ENCODE peak calls at places on chromosomes 1 and 21, in four cellular contexts. P is GM12878, Z is SK-N-SH, U is IMR-90. L is an unnamed sample.

GRCh38 chr1:153460551-153460950 is at the start of gene S100A7:
- DNase-seq in P (no peak), Z (no peak), U (no peak), L (no peak)

GRCh38 chr1:198465201-198466144 is 75.0 kb downstream of the ATP6V1G3 start:
- DNase-seq in P (no peak), Z (peak), U (peak), L (no peak)

GRCh38 chr1:75722966-75723365 is 1.5 kb upstream of the ACADM start:
- DNase-seq in P (no peak), Z (no peak), U (no peak), L (no peak)

GRCh38 chr1:94739521-94740061 is 80.6 kb upstream of the SLC44A3 start:
- DNase-seq in P (no peak), Z (no peak), U (peak), L (no peak)

GRCh38 chr1:78102916-78103315 is 57.1 kb downstream of the GIPC2 start:
- DNase-seq in P (no peak), Z (no peak), U (peak), L (no peak)

GRCh38 chr1:224852901-224853568 is 76.4 kb upstream of the DNAH14 start:
- DNase-seq in P (peak), Z (peak), U (peak), L (peak)

GRCh38 chr1:38444311-38444710 is 397.7 kb upstream of the POU3F1 start:
- DNase-seq in P (no peak), Z (no peak), U (peak), L (no peak)

GRCh38 chr1:16167331-16168143 is 11.7 kb upstream of the EPHA2 start:
- DNase-seq in P (no peak), Z (peak), U (no peak), L (no peak)

GRCh38 chr1:9248341-9249262 is 14.0 kb downstream of the H6PD start:
- DNase-seq in P (no peak), Z (no peak), U (no peak), L (no peak)

GRCh38 chr1:162724583-162725120 is 65.8 kb upstream of the HSD17B7 start:
- DNase-seq in P (no peak), Z (no peak), U (no peak), L (no peak)

GRCh38 chr1:192809286-192810252 is 730 bp downstream of the RGS2 start:
- DNase-seq in P (no peak), Z (peak), U (peak), L (no peak)

GRCh38 chr1:212040629-212041028 is 5.1 kb downstream of the DTL start:
- DNase-seq in P (no peak), Z (no peak), U (no peak), L (no peak)

GRCh38 chr21:46205121-46205520 is 20.9 kb upstream of the SPATC1L start:
- DNase-seq in P (no peak), Z (peak), U (no peak), L (no peak)

GRCh38 chr1:18440385-18441226 is 40.1 kb upstream of the KLHDC7A start:
- DNase-seq in P (no peak), Z (no peak), U (no peak), L (no peak)

GRCh38 chr1:4585216-4585615 is 69.2 kb upstream of the AJAP1 start:
- DNase-seq in P (no peak), Z (peak), U (no peak), L (no peak)

GRCh38 chr1:196877964-196878363 is 9.9 kb upstream of the CFHR4 start:
- DNase-seq in P (no peak), Z (peak), U (peak), L (no peak)

GRCh38 chr1:78061825-78062523 is 16.2 kb downstream of the GIPC2 start:
- DNase-seq in P (no peak), Z (no peak), U (peak), L (no peak)

GRCh38 chr1:53771648-53772047 is 32.7 kb upstream of the GLIS1 start:
- DNase-seq in P (no peak), Z (no peak), U (peak), L (no peak)

GRCh38 chr1:180732866-180733265 is 101.0 kb downstream of the XPR1 start:
- DNase-seq in P (no peak), Z (no peak), U (no peak), L (no peak)

GRCh38 chr1:94106716-94107115 is 14.2 kb downstream of the ABCA4 start:
- DNase-seq in P (no peak), Z (no peak), U (peak), L (no peak)

DNA sequence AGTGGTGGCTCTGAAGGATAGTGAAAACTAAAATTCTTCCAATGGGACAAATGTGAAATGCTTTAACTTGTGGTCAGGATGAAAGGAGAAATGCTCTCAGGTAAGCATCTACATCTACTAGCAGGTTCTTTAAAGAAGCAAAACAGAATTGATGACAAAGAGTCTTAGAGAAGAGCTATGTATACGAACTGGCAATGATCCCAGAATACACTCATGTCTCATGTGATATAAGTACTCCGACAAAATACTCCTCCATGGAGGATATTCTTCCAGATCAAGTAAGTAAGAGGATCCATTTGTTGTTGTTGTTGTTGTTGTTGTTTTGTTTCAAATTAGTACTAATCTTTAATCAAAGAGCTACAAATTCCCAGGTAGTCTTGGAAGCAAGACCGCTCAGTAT is 174.0 kb upstream of the ATP1B1 start:
- DNase-seq in P (no peak), Z (no peak), U (peak), L (no peak)
- TF ChIP-seq RAD21 in P (no peak), Z (no peak), U (no peak), L (no peak)

GRCh38 chr1:219699870-219700269 is 87.0 kb upstream of the ZC3H11B start:
- DNase-seq in P (no peak), Z (no peak), U (peak), L (no peak)
- TF ChIP-seq RAD21 in P (no peak), Z (no peak), U (no peak), L (no peak)

DNA sequence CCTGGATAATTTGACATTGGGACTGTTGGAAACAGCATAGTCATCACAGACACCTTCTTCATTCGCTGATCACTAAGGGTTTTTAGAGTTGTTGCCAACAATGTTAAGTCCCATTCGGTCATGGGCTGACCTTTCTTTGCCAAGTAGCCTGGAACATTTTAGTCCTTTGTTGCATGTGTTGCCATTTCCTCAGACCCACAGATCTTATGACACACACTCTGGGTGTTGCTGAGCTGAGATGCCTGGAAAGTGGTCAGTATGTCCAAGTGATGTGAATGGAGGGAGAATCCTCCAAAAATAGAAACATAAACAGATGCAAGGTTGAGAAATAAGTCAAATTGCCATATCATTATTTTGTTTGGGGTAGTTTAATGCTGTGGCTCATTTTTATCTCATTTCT is 61.5 kb upstream of the GJA5 start:
- DNase-seq in P (no peak), Z (no peak), U (no peak), L (no peak)
- TF ChIP-seq RAD21 in P (no peak), Z (no peak), U (no peak), L (no peak)

GRCh38 chr1:2985121-2985561 is 36.1 kb upstream of the ACTRT2 start:
- DNase-seq in P (no peak), Z (no peak), U (no peak), L (no peak)
- TF ChIP-seq RAD21 in P (no peak), Z (no peak), U (no peak), L (no peak)

DNA sequence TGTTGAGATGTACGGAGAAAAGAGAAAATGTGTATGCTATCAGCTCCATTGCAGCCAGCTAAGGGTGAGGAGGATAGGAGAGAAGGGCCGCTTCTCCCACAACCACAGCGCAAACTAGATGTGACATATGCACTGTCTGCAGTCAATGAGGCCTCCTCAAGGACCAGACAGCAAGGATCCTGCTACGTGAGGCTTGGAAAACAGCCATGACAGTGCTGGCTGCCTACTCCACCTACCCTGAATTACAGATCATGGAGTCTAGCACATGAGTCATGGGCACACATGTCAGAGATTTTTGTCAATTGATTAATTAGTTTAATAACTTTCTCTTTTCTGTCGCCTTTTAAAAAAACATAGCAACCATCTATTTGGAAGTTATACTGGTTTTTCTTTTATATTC is 3.3 kb downstream of the VPS26C start:
- DNase-seq in P (no peak), Z (no peak), U (peak), L (no peak)
- TF ChIP-seq RAD21 in P (no peak), Z (no peak), U (no peak), L (no peak)

GRCh38 chr1:67214420-67215174 is 48.3 kb downstream of the IL23R start:
- DNase-seq in P (peak), Z (no peak), U (peak), L (peak)
- TF ChIP-seq RAD21 in P (peak), Z (peak), U (peak), L (peak)